ENCODE peak calls at places on chromosomes 1 and 21, in eight cellular contexts. K, Q, U, T, F, M, O and L are unnamed samples.

GRCh38 chr1:2436876-2437275 is 24.5 kb upstream of the PEX10 start:
- DNase-seq in T (no peak), O (no peak), Q (no peak), K (no peak), M (no peak), U (no peak), F (no peak), L (no peak)

GRCh38 chr1:17292299-17293198 is 15.4 kb upstream of the PADI4 start:
- DNase-seq in M (no peak), F (no peak), O (no peak), T (no peak), U (no peak), Q (no peak), K (no peak), L (no peak)

GRCh38 chr1:18662286-18662639 is 31.6 kb downstream of the PAX7 start:
- DNase-seq in K (no peak), F (no peak), U (no peak), M (no peak), O (no peak), Q (no peak), T (no peak), L (no peak)

GRCh38 chr1:44076093-44076492 is 42.5 kb upstream of the KLF17 start:
- DNase-seq in M (no peak), F (no peak), K (no peak), Q (no peak), O (no peak), T (no peak), U (no peak), L (no peak)

GRCh38 chr1:36446261-36446660 is 4.0 kb downstream of the OSCP1 start:
- DNase-seq in U (no peak), T (no peak), K (peak; percentile 3), Q (no peak), M (no peak), F (no peak), O (no peak), L (no peak)

GRCh38 chr1:75133754-75134655 is at the start of gene LHX8:
- DNase-seq in Q (no peak), F (no peak), O (no peak), U (no peak), M (no peak), K (no peak), T (no peak), L (no peak)

GRCh38 chr1:219798283-219799030 is 129.9 kb downstream of the SLC30A10 start:
- DNase-seq in Q (no peak), M (no peak), T (no peak), O (no peak), U (no peak), K (no peak), F (no peak), L (no peak)

GRCh38 chr1:204450461-204451257 is 39.0 kb upstream of the PPP1R15B start:
- DNase-seq in Q (no peak), T (no peak), O (no peak), F (no peak), K (no peak), M (no peak), U (no peak), L (no peak)

GRCh38 chr1:94772230-94772641 is 47.9 kb upstream of the SLC44A3 start:
- DNase-seq in K (no peak), U (no peak), F (no peak), Q (no peak), T (no peak), O (no peak), M (no peak), L (no peak)

GRCh38 chr1:168084396-168085231 is 52.1 kb downstream of the GPR161 start:
- DNase-seq in U (peak; percentile 16), Q (peak; percentile 59), M (no peak), T (peak; percentile 60), K (peak; percentile 26), F (peak; percentile 73), O (peak; percentile 34), L (peak; percentile 68)

GRCh38 chr1:75503221-75503974 is 107.5 kb downstream of the SLC44A5 start:
- DNase-seq in M (no peak), O (no peak), U (no peak), F (no peak), K (no peak), Q (no peak), T (no peak), L (no peak)

GRCh38 chr1:167713330-167714081 is 8.3 kb upstream of the MPZL1 start:
- DNase-seq in O (no peak), U (no peak), Q (no peak), K (no peak), F (no peak), T (no peak), M (no peak), L (no peak)

GRCh38 chr1:19311503-19311930 is 427 bp downstream of the AKR7A2 start:
- DNase-seq in Q (no peak), F (no peak), M (no peak), T (peak; percentile 23), U (no peak), K (peak; percentile 12), O (no peak), L (peak; percentile 48)

GRCh38 chr1:165897326-165898303 is 70.2 kb downstream of the UCK2 start:
- DNase-seq in M (no peak), U (no peak), F (no peak), T (no peak), Q (no peak), K (no peak), O (no peak), L (no peak)

GRCh38 chr1:94599090-94599813 is 57.7 kb upstream of the F3 start:
- DNase-seq in F (no peak), K (no peak), M (no peak), O (no peak), U (no peak), Q (no peak), T (no peak), L (no peak)

GRCh38 chr1:227753999-227754764 is 18.9 kb downstream of the SNAP47 start:
- DNase-seq in K (no peak), M (no peak), U (no peak), Q (no peak), T (no peak), O (no peak), F (no peak), L (no peak)

GRCh38 chr1:116957646-116958045 is 43.9 kb upstream of the CD101 start:
- DNase-seq in Q (no peak), F (no peak), M (no peak), O (no peak), T (no peak), U (no peak), K (no peak), L (no peak)

GRCh38 chr1:57423135-57424131 is at the start of gene DAB1:
- DNase-seq in O (no peak), T (no peak), F (no peak), K (no peak), Q (no peak), M (no peak), U (no peak), L (no peak)

GRCh38 chr1:50060279-50060678 is 36.5 kb upstream of the AGBL4 start:
- DNase-seq in U (no peak), K (no peak), Q (no peak), O (no peak), F (no peak), T (no peak), M (no peak), L (no peak)

GRCh38 chr1:22562584-22563551 is at the start of gene EPHA8:
- DNase-seq in Q (no peak), K (no peak), M (no peak), O (no peak), T (no peak), U (no peak), F (no peak), L (no peak)

GRCh38 chr1:197907846-197908616 is 5.6 kb downstream of the C1orf53 start:
- DNase-seq in T (no peak), M (no peak), U (no peak), F (no peak), Q (no peak), K (no peak), O (no peak), L (no peak)

GRCh38 chr1:36768486-36769178 is 265.7 kb downstream of the GRIK3 start:
- DNase-seq in F (no peak), T (no peak), Q (no peak), U (no peak), O (no peak), K (no peak), M (no peak), L (no peak)

GRCh38 chr1:55443175-55443933 is 228.2 kb upstream of the USP24 start:
- DNase-seq in F (no peak), M (no peak), O (no peak), Q (no peak), K (no peak), T (no peak), U (no peak), L (no peak)

GRCh38 chr21:37073417-37074194 is 552 bp downstream of the TTC3 start:
- DNase-seq in O (peak; percentile 46), M (no peak), F (peak; percentile 90), Q (no peak), K (peak; percentile 74), T (peak; percentile 69), U (no peak), L (peak; percentile 86)

GRCh38 chr21:45126085-45126687 is 51.8 kb downstream of the ADARB1 start:
- DNase-seq in Q (no peak), T (no peak), K (no peak), F (no peak), O (no peak), U (no peak), M (no peak), L (no peak)

GRCh38 chr1:41380979-41381690 is 19.9 kb downstream of the FOXO6 start:
- DNase-seq in Q (no peak), T (no peak), F (no peak), O (no peak), M (no peak), K (no peak), U (no peak), L (no peak)

GRCh38 chr1:15304708-15305326 is 57.8 kb downstream of the FHAD1 start:
- DNase-seq in F (peak; percentile 80), K (peak; percentile 46), Q (peak; percentile 40), U (peak; percentile 30), O (peak; percentile 36), T (peak; percentile 73), M (no peak), L (peak; percentile 34)

GRCh38 chr1:10001016-10001665 is 4.1 kb downstream of the RBP7 start:
- DNase-seq in M (no peak), K (no peak), O (no peak), T (no peak), F (no peak), U (no peak), Q (no peak), L (no peak)

GRCh38 chr1:31666290-31666963 is 21.8 kb upstream of the PEF1 start:
- DNase-seq in Q (no peak), T (no peak), K (no peak), F (no peak), M (no peak), O (no peak), U (no peak), L (no peak)

GRCh38 chr1:209367031-209367813 is 216.3 kb upstream of the CAMK1G start:
- DNase-seq in O (no peak), Q (no peak), T (no peak), U (no peak), K (no peak), F (no peak), M (no peak), L (no peak)

GRCh38 chr1:14366361-14367018 is 232.0 kb upstream of the KAZN start:
- DNase-seq in M (no peak), Q (no peak), T (no peak), U (no peak), O (no peak), F (no peak), K (no peak), L (no peak)

GRCh38 chr1:212437179-212437798 is 4.6 kb downstream of the NENF start:
- DNase-seq in T (no peak), O (no peak), M (no peak), K (no peak), Q (no peak), F (no peak), U (no peak), L (no peak)

GRCh38 chr1:207949571-207950195 is 38.8 kb upstream of the CD34 start:
- DNase-seq in O (no peak), U (no peak), Q (no peak), M (no peak), T (no peak), K (no peak), F (no peak), L (no peak)

GRCh38 chr1:92599184-92599583 is 112.5 kb upstream of the GFI1 start:
- DNase-seq in K (no peak), T (no peak), O (no peak), F (no peak), M (no peak), Q (no peak), U (no peak), L (no peak)